ENCODE peak calls at places on chromosome 16, in five cellular contexts. X is cardiac fibroblast, J is AG04449, Z is mesendoderm, H is Panc1. E is an unnamed sample.

GRCh38 chr16:85835227-85835751 is 35.8 kb downstream of the COX4I1 start:
- DNase-seq in H (no peak), J (no peak), Z (no peak), X (no peak), E (no peak)

GRCh38 chr16:2388875-2389433 is 40.3 kb upstream of the CCNF start:
- DNase-seq in Z (no peak), J (no peak), X (peak; percentile 92), H (peak; percentile 28), E (no peak)

GRCh38 chr16:10256855-10257641 is 74.8 kb upstream of the GRIN2A start:
- DNase-seq in Z (peak; percentile 62), H (no peak), X (peak; percentile 25), J (no peak), E (peak; percentile 22)

GRCh38 chr16:89823087-89823823 is 5.0 kb upstream of the SPIRE2 start:
- DNase-seq in X (no peak), H (no peak), J (no peak), Z (no peak), E (no peak)

GRCh38 chr16:77169650-77170236 is 21.2 kb upstream of the MON1B start:
- DNase-seq in H (no peak), Z (peak; percentile 68), J (no peak), X (peak; percentile 63), E (peak; percentile 37)

GRCh38 chr16:14180431-14181059 is 109.4 kb downstream of the MRTFB start:
- DNase-seq in X (peak; percentile 33), H (no peak), Z (peak; percentile 53), J (no peak), E (no peak)

GRCh38 chr16:53159781-53160436 is 105.1 kb downstream of the CHD9 start:
- DNase-seq in X (peak; percentile 77), Z (peak; percentile 68), H (peak; percentile 7), J (no peak), E (peak; percentile 7)

GRCh38 chr16:71524566-71525553 is 1.4 kb upstream of the CHST4 start:
- DNase-seq in X (no peak), J (no peak), H (no peak), Z (peak; percentile 23), E (no peak)

GRCh38 chr16:21117567-21117966 is 33.1 kb downstream of the DNAH3 start:
- DNase-seq in H (no peak), X (no peak), J (no peak), Z (no peak), E (no peak)

GRCh38 chr16:68399456-68399855 is 48.9 kb downstream of the SMPD3 start:
- DNase-seq in X (no peak), J (no peak), Z (peak; percentile 32), H (no peak), E (no peak)

GRCh38 chr16:714558-715447 is at the start of gene METRN:
- DNase-seq in H (no peak), J (no peak), X (peak; percentile 86), Z (peak; percentile 83), E (no peak)

GRCh38 chr16:29804455-29805231 is 1.7 kb upstream of the MAZ start:
- DNase-seq in Z (peak; percentile 40), J (no peak), H (no peak), X (peak; percentile 46), E (no peak)

GRCh38 chr16:25265968-25266367 is 8.3 kb upstream of the ZKSCAN2 start:
- DNase-seq in X (no peak), H (no peak), J (no peak), Z (peak; percentile 11), E (no peak)

GRCh38 chr16:23505942-23506605 is 4.2 kb downstream of the GGA2 start:
- DNase-seq in J (no peak), H (no peak), X (peak; percentile 21), Z (no peak), E (no peak)

GRCh38 chr16:11585460-11586374 is 1.0 kb downstream of the LITAF start:
- DNase-seq in H (no peak), X (no peak), Z (peak; percentile 39), J (no peak), E (no peak)

GRCh38 chr16:87149051-87149450 is 168.1 kb downstream of the C16orf95 start:
- DNase-seq in X (peak; percentile 82), Z (no peak), J (no peak), H (no peak), E (no peak)

DNA sequence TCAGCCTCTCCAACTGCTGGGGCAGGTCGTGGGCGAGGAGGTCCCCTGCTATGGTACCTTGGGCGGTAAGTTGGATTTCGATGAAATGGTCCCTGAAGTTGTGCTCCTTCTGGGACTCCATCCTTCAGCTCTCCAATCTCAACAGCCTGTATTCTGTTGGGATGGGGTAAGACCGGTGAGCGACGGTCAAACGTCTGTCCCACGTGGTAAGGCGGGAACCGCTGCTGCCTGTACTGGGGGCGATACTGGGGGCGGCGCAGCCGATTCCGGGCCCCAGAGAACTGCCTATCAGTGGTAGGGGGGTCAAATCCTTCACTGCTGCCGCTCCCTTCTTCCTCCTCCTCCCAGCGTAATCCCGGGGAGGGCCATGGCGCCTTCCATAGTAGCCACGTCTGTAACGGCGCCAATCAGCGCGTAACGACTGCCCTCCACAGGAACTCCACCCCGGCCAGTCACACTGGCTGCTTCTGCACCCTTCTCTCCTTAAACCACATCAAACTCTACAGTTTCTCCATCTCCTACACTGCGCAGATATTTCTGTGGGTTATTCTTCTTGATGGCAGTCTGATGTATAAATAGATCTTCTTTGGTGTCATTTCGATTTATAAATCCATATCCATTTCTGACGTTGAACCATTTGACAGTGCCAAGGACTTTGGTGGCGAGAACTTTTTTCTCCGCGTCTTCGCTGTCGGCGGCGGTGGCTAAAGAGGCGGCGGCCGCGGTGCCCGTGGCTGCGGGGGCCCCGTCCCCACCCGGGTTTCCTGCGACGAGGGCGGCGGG is 41.1 kb downstream of the AHSP start:
- DNase-seq in J (no peak), H (no peak), X (peak; percentile 11), Z (peak; percentile 25), E (peak; percentile 9)
- H3K4me3 ChIP-seq in J (peak overlapping the region; percentile 15), H (no peak overlapping the region), X (peak overlapping the region; percentile 5), Z (no peak overlapping the region), E (peak overlapping the region; percentile 41)

GRCh38 chr16:69925311-69925710 is 25.8 kb upstream of the CLEC18A start:
- DNase-seq in H (no peak), Z (no peak), J (no peak), X (no peak), E (no peak)
- H3K4me3 ChIP-seq in H (no peak overlapping the region), Z (no peak overlapping the region), J (no peak overlapping the region), X (no peak overlapping the region), E (no peak overlapping the region)

GRCh38 chr16:26710475-26710874 is 356.3 kb upstream of the C16orf82 start:
- DNase-seq in Z (no peak), H (no peak), J (no peak), X (no peak), E (no peak)

GRCh38 chr16:26709175-26709574 is 357.6 kb upstream of the C16orf82 start:
- DNase-seq in X (no peak), H (no peak), J (no peak), Z (peak; percentile 63), E (peak; percentile 22)

GRCh38 chr16:26705346-26705745 is 361.4 kb upstream of the C16orf82 start:
- DNase-seq in Z (no peak), X (no peak), H (no peak), J (no peak), E (no peak)

GRCh38 chr16:26709754-26710153 is 357.0 kb upstream of the C16orf82 start:
- DNase-seq in X (no peak), H (no peak), Z (no peak), J (no peak), E (no peak)
- H3K4me3 ChIP-seq in X (no peak overlapping the region), H (no peak overlapping the region), Z (no peak overlapping the region), J (no peak overlapping the region), E (no peak overlapping the region)

DNA sequence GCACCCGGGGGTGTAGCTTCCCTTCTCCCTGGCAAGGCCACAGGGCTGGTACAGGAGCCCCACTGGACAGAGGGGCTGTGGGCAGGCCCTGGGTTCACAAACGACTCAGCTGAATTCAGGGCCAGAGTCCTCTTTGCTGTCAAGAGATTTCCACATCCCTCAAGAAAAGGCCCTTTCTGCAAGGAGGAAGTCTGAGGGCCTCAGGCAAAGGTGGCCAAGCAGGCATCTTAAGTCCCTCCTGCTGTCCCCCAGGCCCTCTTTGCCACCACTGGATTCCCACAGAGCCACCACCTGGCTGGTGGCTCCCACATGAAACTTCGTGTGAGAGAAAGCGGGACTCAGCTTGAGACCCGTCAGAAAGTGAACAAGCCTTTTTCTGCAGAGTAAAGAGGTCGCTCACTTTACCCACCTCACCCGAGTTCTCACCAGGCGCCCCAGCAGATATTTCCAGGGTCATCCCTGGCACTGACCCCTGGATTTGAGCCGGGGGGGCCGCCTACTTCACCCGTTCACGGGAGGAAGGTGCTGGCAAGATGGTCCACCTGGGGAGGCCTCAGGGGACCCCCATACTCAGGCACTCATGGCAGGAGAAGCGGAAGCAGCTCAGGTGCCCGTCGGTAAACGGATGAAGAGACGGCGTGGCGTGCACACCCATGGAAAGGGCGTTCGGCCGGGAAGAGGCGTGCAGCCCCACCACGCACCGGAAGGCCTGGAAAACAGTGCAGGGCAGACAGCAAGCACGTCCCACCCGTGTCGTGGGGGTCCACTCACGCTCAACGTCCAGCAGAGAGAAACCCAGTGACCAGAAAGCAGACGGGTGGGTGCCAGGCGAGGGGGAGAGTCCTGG is 3.6 kb downstream of the RNF166 start:
- DNase-seq in H (no peak), Z (no peak), J (no peak), X (no peak), E (no peak)
- H3K4me3 ChIP-seq in H (no peak overlapping the region), Z (no peak overlapping the region), J (no peak overlapping the region), X (no peak overlapping the region), E (no peak overlapping the region)

DNA sequence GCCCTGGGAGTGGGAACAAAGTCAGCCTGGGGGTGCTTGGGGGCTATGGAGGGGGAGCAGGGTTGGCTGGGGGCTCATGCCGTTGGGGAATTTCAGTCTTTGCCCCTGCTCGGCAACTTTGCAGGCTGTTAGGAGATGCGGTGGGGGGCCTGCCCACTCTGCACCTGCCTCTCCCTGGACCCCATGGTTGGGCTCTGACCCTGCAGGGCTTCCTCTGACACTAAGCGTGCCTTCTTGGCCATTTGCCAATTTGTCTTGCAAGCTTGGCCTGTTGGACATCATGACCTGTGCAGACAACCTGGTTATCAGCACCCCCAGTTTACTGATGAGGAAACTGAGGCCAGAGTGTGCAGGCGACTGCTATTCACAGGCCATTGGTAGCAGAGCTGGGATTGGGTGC is 14.6 kb downstream of the ADCY7 start:
- DNase-seq in X (no peak), Z (no peak), J (no peak), H (no peak), E (no peak)
- H3K4me3 ChIP-seq in X (no peak overlapping the region), Z (no peak overlapping the region), J (no peak overlapping the region), H (no peak overlapping the region), E (no peak overlapping the region)